ENCODE peak calls at places on chromosomes 5 and 9, in six cellular contexts. U, I, O, V, D and C are unnamed samples.

GRCh38 chr9:32783168-32783891 is at the start of gene TMEM215:
- DNase-seq in U (no peak), I (no peak), O (no peak), V (no peak), D (no peak), C (peak; percentile 2)

GRCh38 chr5:76082790-76083554 is at the start of gene SV2C:
- DNase-seq in U (no peak), I (no peak), O (peak; percentile 74), V (no peak), D (peak; percentile 3), C (peak; percentile 24)

GRCh38 chr9:113634597-113635515 is 171.3 kb downstream of the RGS3 start:
- DNase-seq in U (no peak), I (no peak), O (no peak), V (no peak), D (no peak), C (no peak)

GRCh38 chr9:130352081-130352480 is 86.5 kb downstream of the HMCN2 start:
- DNase-seq in U (no peak), I (no peak), O (no peak), V (no peak), D (no peak), C (no peak)

GRCh38 chr5:169702726-169703481 is 65.8 kb downstream of the DOCK2 start:
- DNase-seq in U (no peak), I (no peak), O (peak; percentile 40), V (no peak), D (no peak), C (no peak)

GRCh38 chr5:87169300-87169991 is 98.2 kb upstream of the RASA1 start:
- DNase-seq in U (no peak), I (no peak), O (no peak), V (no peak), D (no peak), C (no peak)

GRCh38 chr9:89353989-89354388 is 35.7 kb downstream of the SECISBP2 start:
- DNase-seq in U (no peak), I (no peak), O (no peak), V (no peak), D (no peak), C (no peak)

GRCh38 chr5:66666778-66667177 is 70.6 kb downstream of the MAST4 start:
- DNase-seq in U (no peak), I (no peak), O (peak; percentile 46), V (peak; percentile 41), D (no peak), C (no peak)

GRCh38 chr9:99873531-99873930 is 32.9 kb upstream of the STX17 start:
- DNase-seq in U (no peak), I (no peak), O (no peak), V (no peak), D (peak; percentile 46), C (no peak)

GRCh38 chr9:4839470-4839912 is 46.7 kb downstream of the RCL1 start:
- DNase-seq in U (no peak), I (no peak), O (no peak), V (no peak), D (no peak), C (no peak)

GRCh38 chr5:156800982-156801381 is 49.1 kb upstream of the PPP1R2B start:
- DNase-seq in U (no peak), I (no peak), O (no peak), V (no peak), D (no peak), C (no peak)